ENCODE peak calls at places on chromosomes 7 and 10, in seven cellular contexts. Z is hippocampal formation; N is sciatic nerve; D is iPS-NIHi11; J is amygdala; I is naive thymus-derived CD8-positive, alpha-beta T cell; L is fibroblast of the conjunctiva. R is an unnamed sample.

GRCh38 chr10:21516270-21517131 is 9.0 kb downstream of the SKIDA1 start:
- DNase-seq in I (peak), N (peak), L (peak), Z (peak), D (peak), J (peak), R (no peak)

GRCh38 chr10:27745719-27746363 is at the start of gene MKX:
- DNase-seq in J (no peak), L (no peak), I (peak), D (peak), N (no peak), Z (no peak), R (no peak)

GRCh38 chr10:6068422-6068821 is 6.3 kb upstream of the IL2RA start:
- DNase-seq in L (no peak), I (peak), N (no peak), Z (no peak), D (no peak), J (no peak), R (no peak)

GRCh38 chr10:83516788-83517187 is 622.5 kb upstream of the GHITM start:
- DNase-seq in J (no peak), N (no peak), D (no peak), L (no peak), Z (no peak), I (no peak), R (no peak)

GRCh38 chr7:149824748-149825566 is 13.2 kb upstream of the ZNF862 start:
- DNase-seq in L (no peak), I (no peak), Z (no peak), J (no peak), D (no peak), N (no peak), R (no peak)

GRCh38 chr10:119268871-119269506 is 61.6 kb downstream of the GRK5 start:
- DNase-seq in L (no peak), I (peak), N (no peak), D (no peak), Z (no peak), J (no peak), R (no peak)

GRCh38 chr10:100828744-100829102 is 83.3 kb downstream of the PAX2 start:
- DNase-seq in N (no peak), L (no peak), D (peak), J (no peak), Z (no peak), I (peak), R (no peak)

GRCh38 chr10:128009768-128010167 is 102.9 kb downstream of the PTPRE start:
- DNase-seq in D (no peak), N (no peak), I (no peak), J (no peak), Z (no peak), L (no peak), R (no peak)

GRCh38 chr10:130479906-130480305 is 343.7 kb downstream of the GLRX3 start:
- DNase-seq in I (no peak), D (no peak), N (no peak), Z (no peak), J (no peak), L (no peak), R (no peak)